ENCODE peak calls at places on chromosomes 11 and 22, in four cellular contexts. B is nephron progenitor cell, L is AG09309, J is H9. M is an unnamed sample.

GRCh38 chr11:26227311-26227710 is 104.6 kb upstream of the ANO3 start:
- DNase-seq in L (peak; percentile 80), B (no peak), J (no peak), M (no peak)

GRCh38 chr11:62573006-62573591 is 592 bp downstream of the EEF1G start:
- DNase-seq in L (no peak), J (no peak), B (peak; percentile 39), M (peak; percentile 53)

GRCh38 chr11:79232346-79232745 is 208.5 kb downstream of the TENM4 start:
- DNase-seq in J (no peak), B (no peak), L (no peak), M (no peak)

GRCh38 chr11:47510231-47510630 is 42.7 kb downstream of the CELF1 start:
- DNase-seq in L (no peak), J (no peak), B (no peak), M (no peak)

GRCh38 chr11:78282821-78283220 is 94.1 kb downstream of the USP35 start:
- DNase-seq in L (no peak), B (no peak), J (no peak), M (no peak)

GRCh38 chr11:82315093-82315492 is 418.6 kb downstream of the FAM181B start:
- DNase-seq in L (no peak), J (peak; percentile 67), B (peak; percentile 59), M (peak; percentile 20)

GRCh38 chr11:7672960-7673723 is at the start of gene CYB5R2:
- DNase-seq in J (peak; percentile 81), L (no peak), B (peak; percentile 80), M (no peak)

GRCh38 chr11:66609951-66610617 is 6.3 kb upstream of the RBM14 start:
- DNase-seq in J (no peak), L (no peak), B (no peak), M (no peak)

GRCh38 chr11:131428853-131429252 is 58.4 kb downstream of the NTM start:
- DNase-seq in L (no peak), J (no peak), B (no peak), M (no peak)

GRCh38 chr11:73963861-73964260 is 13.0 kb downstream of the DNAJB13 start:
- DNase-seq in B (no peak), J (no peak), L (no peak), M (no peak)

GRCh38 chr11:76719686-76720085 is 49.1 kb upstream of the LRRC32 start:
- DNase-seq in L (no peak), B (no peak), J (no peak), M (no peak)

GRCh38 chr22:39147335-39148023 is 5.0 kb downstream of the CBX7 start:
- DNase-seq in L (no peak), J (no peak), B (no peak), M (no peak)

GRCh38 chr11:46537851-46538295 is 56.0 kb downstream of the AMBRA1 start:
- DNase-seq in L (no peak), J (peak; percentile 92), B (peak; percentile 67), M (peak; percentile 27)

GRCh38 chr11:45658292-45658991 is 7.0 kb downstream of the CHST1 start:
- DNase-seq in J (peak; percentile 89), B (peak; percentile 70), L (peak; percentile 14), M (peak; percentile 55)

GRCh38 chr11:37352485-37352884 is 754.4 kb upstream of the RAG2 start:
- DNase-seq in B (no peak), J (no peak), L (no peak), M (no peak)

GRCh38 chr11:78030429-78031325 is 7.6 kb upstream of the KCTD14 start:
- DNase-seq in B (no peak), L (no peak), J (no peak), M (peak; percentile 78)

GRCh38 chr11:1936781-1937615 is 10.1 kb upstream of the MRPL23 start:
- DNase-seq in J (no peak), L (no peak), B (peak; percentile 14), M (peak; percentile 35)

GRCh38 chr22:45268958-45269844 is 15.5 kb upstream of the UPK3A start:
- DNase-seq in B (peak; percentile 98), L (no peak), J (peak; percentile 86), M (peak; percentile 93)

GRCh38 chr11:65150513-65151271 is 16.4 kb upstream of the SYVN1 start:
- DNase-seq in J (peak; percentile 45), L (peak; percentile 44), B (no peak), M (peak; percentile 67)

GRCh38 chr11:117583063-117583801 is 213.8 kb downstream of the DSCAML1 start:
- DNase-seq in B (peak; percentile 73), J (peak; percentile 43), L (no peak), M (no peak)

GRCh38 chr22:19857382-19857781 is 2.7 kb upstream of the GNB1L start:
- DNase-seq in B (no peak), J (no peak), L (no peak), M (no peak)

GRCh38 chr22:19855504-19856409 is 1.1 kb upstream of the GNB1L start:
- DNase-seq in L (no peak), J (peak; percentile 58), B (peak; percentile 41), M (no peak)

GRCh38 chr22:19853058-19853878 is 1.4 kb downstream of the GNB1L start:
- DNase-seq in B (no peak), J (no peak), L (no peak), M (no peak)

GRCh38 chr22:19853879-19854777 is 546 bp downstream of the GNB1L start:
- DNase-seq in L (no peak), B (peak; percentile 60), J (no peak), M (peak; percentile 20)

GRCh38 chr22:19854778-19855503 is at the start of the genes GNB1L and RTL10:
- DNase-seq in L (peak; percentile 81), B (peak; percentile 98), J (peak; percentile 94), M (peak; percentile 98)
- TF ChIP-seq CTCF in L (peak; percentile 13), B (no peak), J (no peak), M (no peak)

GRCh38 chr22:42930810-42931420 is 73.8 kb upstream of the ARFGAP3 start:
- DNase-seq in B (no peak), J (no peak), L (no peak), M (no peak)
- TF ChIP-seq CTCF in B (no peak), J (peak; percentile 27), L (peak; percentile 34), M (no peak)

DNA sequence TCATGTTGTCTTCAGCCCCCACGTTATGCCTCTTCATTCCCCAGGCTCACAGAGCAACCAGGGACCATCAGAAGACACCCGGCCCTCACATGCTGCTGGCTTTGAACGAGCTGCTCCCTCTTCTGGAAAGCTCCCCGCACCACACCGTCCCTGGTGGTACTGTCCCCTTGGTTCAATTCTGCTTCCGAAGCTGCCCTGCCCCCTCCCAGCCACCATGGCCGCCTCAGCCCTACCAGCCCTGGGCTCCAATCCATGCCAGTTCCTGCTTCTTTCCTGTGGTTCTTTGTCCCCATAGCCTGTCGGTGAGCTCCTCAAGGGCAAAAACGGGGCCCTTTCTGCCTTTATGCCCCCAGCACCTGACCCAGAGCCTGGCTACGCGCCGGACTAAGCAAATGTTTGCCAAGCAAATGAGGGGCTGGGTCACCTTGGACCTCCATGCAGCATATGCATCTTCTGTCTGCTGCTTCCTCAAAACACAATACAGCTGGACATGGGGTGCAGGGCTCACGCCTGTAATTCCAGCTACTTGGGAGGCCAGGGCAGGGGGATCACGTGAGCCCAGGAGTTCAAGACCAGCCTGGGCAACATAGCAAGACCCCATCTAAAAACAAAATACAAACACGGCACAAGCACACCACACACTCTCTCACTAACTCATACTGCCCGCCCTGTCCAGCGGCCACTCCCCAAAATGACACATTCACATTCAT is 21.3 kb downstream of the TNKS1BP1 start:
- DNase-seq in L (no peak), J (no peak), B (no peak), M (no peak)
- TF ChIP-seq CTCF in L (no peak), J (peak; percentile 34), B (no peak), M (no peak)

DNA sequence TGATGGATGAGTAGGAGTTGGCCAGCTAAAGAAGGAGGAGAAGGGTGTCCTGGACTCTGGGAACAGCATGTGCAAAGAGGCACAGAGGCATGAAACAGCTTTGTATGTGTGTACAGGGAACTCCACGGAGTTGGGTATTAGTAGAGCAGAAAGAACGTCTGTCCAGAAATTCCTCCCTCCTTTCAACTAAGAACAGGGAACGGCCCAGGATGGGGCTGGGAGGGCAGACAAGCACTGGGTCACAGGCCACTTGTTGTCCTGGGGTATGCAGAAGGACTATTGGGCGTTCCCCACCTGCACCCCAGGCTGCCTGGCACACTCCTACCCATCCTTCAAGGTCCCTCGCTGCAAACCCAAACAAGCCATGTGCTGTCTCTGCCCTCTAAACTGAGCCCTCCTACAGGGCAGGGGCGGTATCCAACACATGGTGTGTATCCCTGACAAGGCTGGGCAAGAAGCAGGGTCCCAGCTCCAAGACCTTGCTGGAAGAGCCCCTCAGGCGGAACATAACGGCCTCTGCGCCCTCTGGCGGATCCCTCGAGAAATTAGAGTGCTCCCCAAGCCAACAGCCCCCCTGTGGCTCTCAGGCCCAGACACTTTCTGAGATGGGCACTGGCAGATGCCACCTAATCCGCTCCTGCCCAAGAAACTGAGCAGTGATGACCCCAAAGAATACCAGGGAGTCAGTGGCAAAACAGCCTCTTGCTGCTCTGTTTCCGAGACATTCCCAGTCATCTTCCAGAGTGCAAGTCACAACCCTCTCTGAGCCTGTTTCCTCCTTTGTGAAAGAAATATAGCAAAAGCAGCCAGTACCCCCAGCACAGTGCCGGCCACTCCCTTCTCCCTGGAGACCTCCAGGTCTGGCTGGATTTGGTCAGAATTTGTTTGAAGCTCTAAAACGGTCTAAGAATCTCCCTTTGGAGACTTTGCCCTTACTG is 1.6 kb upstream of the ELFN2 start:
- DNase-seq in B (peak; percentile 84), J (peak; percentile 80), L (no peak), M (peak; percentile 53)
- TF ChIP-seq CTCF in B (peak; percentile 80), J (peak; percentile 89), L (peak; percentile 76), M (peak; percentile 72)

GRCh38 chr11:4125141-4125540 is 30.5 kb downstream of the RRM1 start:
- DNase-seq in L (no peak), B (no peak), J (no peak), M (no peak)

GRCh38 chr11:4118107-4118506 is 23.5 kb downstream of the RRM1 start:
- DNase-seq in L (no peak), J (no peak), B (no peak), M (no peak)

GRCh38 chr11:4127357-4127756 is 32.8 kb downstream of the RRM1 start:
- DNase-seq in J (no peak), B (no peak), L (no peak), M (no peak)

GRCh38 chr11:4123218-4123617 is 28.6 kb downstream of the RRM1 start:
- DNase-seq in L (no peak), B (no peak), J (no peak), M (no peak)
- TF ChIP-seq CTCF in L (no peak), B (no peak), J (no peak), M (no peak)

GRCh38 chr11:86537541-86538222 is 134.7 kb downstream of the ME3 start:
- DNase-seq in L (no peak), J (no peak), B (peak; percentile 29), M (no peak)
- TF ChIP-seq CTCF in L (peak; percentile 14), J (peak; percentile 35), B (peak; percentile 8), M (no peak)